ENCODE peak calls at places on chromosome 21, in five cellular contexts. H is colonic mucosa, P is WTC11, O is endothelial cell, Y is spleen. L is an unnamed sample.

GRCh38 chr21:37917612-37918011 is 1.4 kb upstream of the KCNJ6 start:
- DNase-seq in H (no peak), P (no peak), O (no peak), Y (no peak), L (no peak)

GRCh38 chr21:36626791-36627190 is 72.1 kb upstream of the SIM2 start:
- DNase-seq in H (no peak), P (no peak), O (no peak), Y (no peak), L (no peak)

GRCh38 chr21:38945536-38946245 is 140.0 kb downstream of the ETS2 start:
- DNase-seq in H (no peak), P (peak; percentile 63), O (no peak), Y (no peak), L (no peak)

GRCh38 chr21:37532868-37533780 is 166.6 kb downstream of the DYRK1A start:
- DNase-seq in H (no peak), P (peak; percentile 16), O (no peak), Y (no peak), L (peak; percentile 65)

GRCh38 chr21:27062441-27062840 is 95.6 kb upstream of the ADAMTS5 start:
- DNase-seq in H (no peak), P (no peak), O (no peak), Y (no peak), L (no peak)

GRCh38 chr21:14862794-14863720 is 201.7 kb downstream of the NRIP1 start:
- DNase-seq in H (no peak), P (no peak), O (peak; percentile 17), Y (no peak), L (peak; percentile 46)

GRCh38 chr21:22020221-22020620 is 1022.0 kb downstream of the NCAM2 start:
- DNase-seq in H (no peak), P (no peak), O (no peak), Y (no peak), L (no peak)

GRCh38 chr21:25837545-25838263 is 102.9 kb downstream of the GABPA start:
- DNase-seq in H (no peak), P (no peak), O (no peak), Y (no peak), L (no peak)

GRCh38 chr21:33886316-33886715 is 29.3 kb downstream of the ATP5PO start:
- DNase-seq in H (no peak), P (no peak), O (no peak), Y (no peak), L (no peak)

GRCh38 chr21:29155118-29155932 is 24.9 kb downstream of the MAP3K7CL start:
- DNase-seq in H (no peak), P (peak; percentile 25), O (no peak), Y (no peak), L (no peak)

GRCh38 chr21:15494481-15494880 is 235.3 kb upstream of the USP25 start:
- DNase-seq in H (no peak), P (no peak), O (no peak), Y (no peak), L (no peak)

GRCh38 chr21:46472246-46472645 is 13.6 kb downstream of the DIP2A start:
- DNase-seq in H (no peak), P (no peak), O (no peak), Y (no peak), L (no peak)

GRCh38 chr21:46323227-46323709 is 402 bp downstream of the C21orf58 start:
- DNase-seq in H (no peak), P (peak; percentile 29), O (peak; percentile 32), Y (no peak), L (peak; percentile 36)

GRCh38 chr21:27813750-27814149 is 846.9 kb upstream of the ADAMTS5 start:
- DNase-seq in H (peak; percentile 22), P (no peak), O (no peak), Y (no peak), L (no peak)

GRCh38 chr21:32134441-32135159 is 144.2 kb downstream of the MIS18A start:
- DNase-seq in H (no peak), P (no peak), O (no peak), Y (no peak), L (no peak)

GRCh38 chr21:29077651-29078090 is 4.2 kb upstream of the CCT8 start:
- DNase-seq in H (peak; percentile 43), P (no peak), O (no peak), Y (no peak), L (peak; percentile 54)

GRCh38 chr21:35232545-35233176 is 183.6 kb upstream of the RUNX1 start:
- DNase-seq in H (no peak), P (no peak), O (no peak), Y (no peak), L (no peak)

GRCh38 chr21:20998456-20998789 is 214 bp downstream of the NCAM2 start:
- DNase-seq in H (no peak), P (no peak), O (no peak), Y (no peak), L (no peak)

GRCh38 chr21:39137248-39138186 is 45.7 kb downstream of the PSMG1 start:
- DNase-seq in H (no peak), P (peak; percentile 54), O (no peak), Y (no peak), L (peak; percentile 15)

GRCh38 chr21:27346041-27346448 is 379.2 kb upstream of the ADAMTS5 start:
- DNase-seq in H (no peak), P (no peak), O (no peak), Y (no peak), L (no peak)

GRCh38 chr21:37225440-37225839 is 41.7 kb downstream of the VPS26C start:
- DNase-seq in H (no peak), P (no peak), O (no peak), Y (no peak), L (peak; percentile 92)

GRCh38 chr21:36981049-36981391 is 14.6 kb upstream of the HLCS start:
- DNase-seq in H (no peak), P (no peak), O (no peak), Y (no peak), L (no peak)

GRCh38 chr21:35904995-35905972 is 155.0 kb downstream of the SETD4 start:
- DNase-seq in H (no peak), P (no peak), O (no peak), Y (no peak), L (no peak)

GRCh38 chr21:33069994-33070811 is at the start of gene OLIG1:
- DNase-seq in H (peak; percentile 22), P (peak; percentile 82), O (peak; percentile 67), Y (peak; percentile 88), L (peak; percentile 48)

GRCh38 chr21:14734191-14734590 is 188.1 kb upstream of the SAMSN1 start:
- DNase-seq in H (no peak), P (no peak), O (no peak), Y (no peak), L (peak; percentile 36)

GRCh38 chr21:44334637-44335030 is 4.6 kb downstream of the CFAP410 start:
- DNase-seq in H (no peak), P (no peak), O (no peak), Y (no peak), L (no peak)

GRCh38 chr21:44335266-44336059 is 3.7 kb downstream of the CFAP410 start:
- DNase-seq in H (no peak), P (no peak), O (no peak), Y (no peak), L (no peak)

GRCh38 chr21:44337428-44337827 is 1.8 kb downstream of the CFAP410 start:
- DNase-seq in H (no peak), P (no peak), O (no peak), Y (no peak), L (no peak)

GRCh38 chr21:44338971-44339910 is at the start of gene CFAP410:
- DNase-seq in H (peak; percentile 91), P (peak; percentile 95), O (peak; percentile 93), Y (peak; percentile 98), L (peak; percentile 95)

GRCh38 chr21:44337941-44338895 is 972 bp downstream of the CFAP410 start:
- DNase-seq in H (peak; percentile 75), P (peak; percentile 66), O (peak; percentile 49), Y (peak; percentile 93), L (peak; percentile 51)
- TF ChIP-seq CTCF in H (peak; percentile 29), P (no peak), O (no peak), Y (no peak), L (no peak)

DNA sequence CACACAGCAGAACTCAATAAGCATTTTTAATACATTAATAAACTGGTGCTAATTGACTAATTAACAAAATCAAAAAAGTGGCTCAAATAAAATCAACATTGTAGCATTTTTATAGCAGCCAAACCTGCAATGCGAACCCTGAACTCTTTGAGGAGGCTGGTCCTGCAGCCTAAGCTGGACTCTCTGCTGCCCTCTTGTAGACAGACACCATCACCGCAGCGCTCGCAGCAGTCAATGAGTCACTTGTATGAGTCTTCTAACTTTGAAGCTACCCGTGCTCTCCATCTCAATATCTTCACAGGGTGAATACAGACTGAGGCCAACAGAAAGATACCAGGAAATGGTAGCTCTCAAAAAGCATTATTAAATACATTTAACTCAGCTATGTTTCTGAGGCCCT is 9.7 kb upstream of the KRTAP7-1 start:
- DNase-seq in H (peak; percentile 18), P (peak; percentile 73), O (peak; percentile 60), Y (no peak), L (peak; percentile 62)
- TF ChIP-seq CTCF in H (no peak), P (peak; percentile 44), O (peak; percentile 65), Y (no peak), L (peak; percentile 61)

GRCh38 chr21:40143822-40144525 is 276.7 kb downstream of the PCP4 start:
- DNase-seq in H (peak; percentile 43), P (peak; percentile 69), O (peak; percentile 61), Y (no peak), L (peak; percentile 60)
- TF ChIP-seq CTCF in H (peak; percentile 76), P (peak; percentile 74), O (peak; percentile 92), Y (no peak), L (peak; percentile 85)

GRCh38 chr21:42558846-42559245 is 45.2 kb downstream of the SLC37A1 start:
- DNase-seq in H (no peak), P (peak; percentile 5), O (no peak), Y (peak; percentile 41), L (no peak)
- TF ChIP-seq CTCF in H (no peak), P (no peak), O (no peak), Y (no peak), L (no peak)

GRCh38 chr21:41863439-41863740 is 15.8 kb downstream of the PRDM15 start:
- DNase-seq in H (no peak), P (no peak), O (no peak), Y (no peak), L (no peak)

GRCh38 chr21:41864311-41865001 is 14.7 kb downstream of the PRDM15 start:
- DNase-seq in H (no peak), P (no peak), O (no peak), Y (peak; percentile 64), L (no peak)

GRCh38 chr21:41861255-41861654 is 17.9 kb downstream of the PRDM15 start:
- DNase-seq in H (no peak), P (no peak), O (no peak), Y (peak; percentile 31), L (no peak)

GRCh38 chr21:41859297-41859980 is 19.7 kb downstream of the PRDM15 start:
- DNase-seq in H (no peak), P (no peak), O (no peak), Y (peak; percentile 59), L (no peak)

GRCh38 chr21:41861987-41862386 is 17.2 kb downstream of the PRDM15 start:
- DNase-seq in H (no peak), P (no peak), O (no peak), Y (peak; percentile 56), L (no peak)
- TF ChIP-seq CTCF in H (no peak), P (no peak), O (no peak), Y (no peak), L (no peak)

DNA sequence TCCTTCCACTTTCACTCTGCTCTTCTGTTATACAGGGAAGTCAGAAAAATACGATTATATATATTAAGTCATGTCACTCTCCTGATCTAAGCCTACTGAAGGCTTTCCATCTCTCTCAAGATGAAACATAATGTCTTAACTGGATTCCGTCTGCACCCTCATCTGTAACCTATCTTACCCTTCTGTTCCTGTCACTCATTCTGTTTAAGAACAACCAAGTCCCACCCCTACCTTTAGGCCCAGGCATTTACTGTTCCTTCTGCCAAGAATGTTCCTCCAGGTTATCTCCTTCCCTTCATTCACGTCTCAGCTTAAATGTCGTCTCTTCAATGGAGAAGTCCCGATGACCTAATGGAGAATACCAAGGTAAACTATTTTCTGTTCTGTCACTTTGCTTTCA is 1802.4 kb downstream of the MRPL39 start:
- DNase-seq in H (no peak), P (no peak), O (no peak), Y (no peak), L (no peak)
- TF ChIP-seq CTCF in H (no peak), P (no peak), O (no peak), Y (no peak), L (no peak)